ENCODE peak calls at places on chromosomes 3 and 15, in four cellular contexts. Q, V, M and A are unnamed samples.

GRCh38 chr15:92808611-92809063 is 91.5 kb upstream of the CHD2 start:
- DNase-seq in M (peak; percentile 43), Q (no peak), V (no peak), A (peak; percentile 77)

GRCh38 chr15:70265986-70266385 is 168.3 kb upstream of the TLE3 start:
- DNase-seq in Q (no peak), V (no peak), M (no peak), A (no peak)

GRCh38 chr3:115876860-115877646 is 253.7 kb downstream of the GAP43 start:
- DNase-seq in M (no peak), V (no peak), Q (no peak), A (peak; percentile 35)

GRCh38 chr3:128727996-128728395 is 2.0 kb downstream of the RAB7A start:
- DNase-seq in V (no peak), M (no peak), Q (no peak), A (no peak)

GRCh38 chr15:68208641-68209240 is 3.6 kb upstream of the CALML4 start:
- DNase-seq in M (no peak), Q (no peak), V (no peak), A (no peak)

GRCh38 chr3:60841355-60841754 is 409.9 kb downstream of the FHIT start:
- DNase-seq in M (no peak), Q (no peak), V (no peak), A (peak; percentile 33)

GRCh38 chr15:53694534-53694874 is 65.0 kb downstream of the WDR72 start:
- DNase-seq in Q (no peak), M (no peak), V (no peak), A (no peak)

GRCh38 chr3:43366466-43366865 is 80.1 kb downstream of the SNRK start:
- DNase-seq in V (no peak), M (no peak), Q (no peak), A (no peak)

GRCh38 chr3:159616234-159616825 is 372.3 kb upstream of the IL12A start:
- DNase-seq in V (peak; percentile 46), Q (no peak), M (peak; percentile 68), A (peak; percentile 70)

GRCh38 chr15:82810863-82811421 is 1.5 kb downstream of the WHAMM start:
- DNase-seq in M (no peak), Q (no peak), V (no peak), A (no peak)

GRCh38 chr15:59420986-59421618 is 16.9 kb upstream of the FAM81A start:
- DNase-seq in M (peak; percentile 55), Q (peak; percentile 50), V (peak; percentile 73), A (peak; percentile 87)

GRCh38 chr3:11423868-11424267 is 151.7 kb downstream of the ATG7 start:
- DNase-seq in V (no peak), M (no peak), Q (no peak), A (no peak)

GRCh38 chr15:100723323-100723801 is 121.0 kb downstream of the ASB7 start:
- DNase-seq in V (no peak), Q (no peak), M (no peak), A (no peak)

GRCh38 chr15:99454941-99455795 is 110.6 kb upstream of the MEF2A start:
- DNase-seq in Q (no peak), M (peak; percentile 98), V (no peak), A (peak; percentile 25)

GRCh38 chr3:137768361-137769320 is 4.5 kb downstream of the SOX14 start:
- DNase-seq in V (peak; percentile 72), M (no peak), Q (no peak), A (peak; percentile 64)

GRCh38 chr3:77514766-77515165 is 474.9 kb downstream of the ROBO2 start:
- DNase-seq in Q (no peak), M (no peak), V (no peak), A (no peak)

GRCh38 chr3:59758672-59759071 is 708.8 kb upstream of the CFAP20DC start:
- DNase-seq in M (no peak), V (no peak), Q (no peak), A (no peak)

GRCh38 chr3:71247221-71247947 is 336.1 kb downstream of the FOXP1 start:
- DNase-seq in V (peak; percentile 75), Q (no peak), M (peak; percentile 67), A (peak; percentile 94)

GRCh38 chr3:37992271-37993066 is 1.9 kb downstream of the VILL start:
- DNase-seq in M (no peak), V (no peak), Q (no peak), A (peak; percentile 36)

DNA sequence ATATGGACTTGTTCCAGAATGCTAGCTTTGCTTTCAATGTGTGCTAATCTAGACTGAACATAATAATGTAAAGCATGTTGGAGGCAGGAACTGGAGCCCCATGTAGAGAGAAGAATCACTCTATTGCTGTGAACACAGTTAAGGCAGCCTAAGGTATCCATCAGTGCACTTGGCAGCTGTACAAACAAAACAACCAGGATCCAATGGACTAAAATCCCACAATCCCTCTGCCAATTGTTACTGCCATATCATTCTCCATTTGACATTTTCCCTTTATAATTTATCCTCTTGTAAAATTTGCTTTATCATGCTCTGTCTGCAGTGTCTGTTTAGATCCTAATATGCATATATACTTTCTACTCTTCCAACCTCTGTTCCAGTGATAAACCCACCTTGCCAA is 756.8 kb upstream of the LMCD1 start:
- DNase-seq in Q (no peak), V (no peak), M (no peak), A (no peak)
- H3K23ac ChIP-seq in Q (no peak overlapping the region), V (no peak overlapping the region), M (no peak overlapping the region), A (no peak overlapping the region)

GRCh38 chr15:34359416-34359815 is 7.6 kb downstream of the LPCAT4 start:
- DNase-seq in Q (no peak), V (no peak), M (no peak), A (no peak)
- H3K56ac ChIP-seq in Q (no peak overlapping the region), V (no peak overlapping the region), M (no peak overlapping the region), A (no peak overlapping the region)

DNA sequence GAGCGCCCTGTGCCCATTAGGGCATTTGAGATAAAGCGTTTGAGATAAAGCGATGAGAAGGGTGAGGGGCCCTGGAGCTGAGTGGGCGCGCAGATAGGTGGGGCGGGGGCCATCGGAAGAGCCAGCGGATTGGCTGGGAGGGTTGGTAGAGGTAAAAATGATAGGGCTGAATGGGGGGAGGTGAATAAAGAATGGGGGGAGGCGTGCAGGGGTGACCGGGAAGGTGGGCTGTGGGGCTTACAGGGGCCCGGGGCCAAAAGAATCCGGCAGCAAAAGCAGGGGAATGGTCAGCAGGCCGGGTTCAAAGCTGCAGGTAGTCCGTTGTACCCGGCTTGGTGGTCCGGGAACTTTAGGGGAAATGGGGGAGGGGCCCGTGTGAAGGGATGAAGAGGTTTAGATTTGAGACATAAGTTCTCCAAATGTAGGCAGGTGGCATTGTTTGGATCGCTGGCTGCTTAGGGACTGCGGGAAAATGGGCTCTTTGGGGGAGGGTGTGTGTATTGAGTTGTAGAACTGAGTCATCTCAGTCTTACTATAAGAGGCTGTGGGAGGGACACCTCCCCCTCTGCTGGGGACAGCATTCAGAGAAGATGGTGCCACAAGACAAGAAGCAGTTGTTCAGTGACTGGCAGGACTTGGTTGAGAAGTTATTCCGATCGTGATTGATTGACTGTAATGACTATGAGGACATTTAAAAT is 623 bp downstream of the ARID3B start:
- DNase-seq in V (peak; percentile 46), Q (no peak), M (peak; percentile 78), A (peak; percentile 91)
- H4K8ac ChIP-seq in V (no peak overlapping the region), Q (peak overlapping the region; percentile 3), M (no peak overlapping the region), A (peak overlapping the region; percentile 59)

DNA sequence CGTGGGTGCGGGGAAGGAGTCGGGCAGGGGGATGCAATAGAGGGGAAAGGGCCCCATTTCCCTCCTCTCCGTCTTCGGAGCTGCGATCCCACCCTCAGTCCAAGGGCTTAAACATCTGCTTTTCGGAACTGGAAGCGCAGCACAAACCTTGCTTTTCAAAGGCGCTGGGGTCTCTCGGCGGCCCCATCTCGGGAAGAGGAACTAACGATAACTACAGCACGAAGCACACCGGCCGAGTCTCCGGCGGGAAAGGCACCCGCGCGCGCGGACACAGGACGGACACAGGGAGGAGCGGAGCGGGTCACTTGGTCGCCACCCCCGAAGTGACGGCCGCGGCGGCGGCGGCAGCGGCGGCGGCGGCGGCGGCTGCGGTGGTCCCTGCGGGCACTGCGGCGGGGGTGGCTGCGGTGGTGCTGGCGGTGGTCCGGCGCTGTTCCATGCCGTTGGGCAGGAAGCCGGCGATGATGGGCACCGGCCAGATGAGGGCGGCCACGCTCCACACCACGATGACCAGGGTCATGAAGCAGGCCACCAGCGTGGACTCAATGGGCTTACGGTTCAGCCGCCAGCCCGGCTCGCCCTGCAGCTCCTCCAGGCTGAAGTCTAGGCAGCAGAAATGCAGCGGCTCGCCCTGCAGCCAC is 1.1 kb downstream of the TMEM158 start:
- DNase-seq in Q (peak; percentile 31), M (peak; percentile 78), V (peak; percentile 82), A (peak; percentile 89)
- H3K23ac ChIP-seq in Q (no peak overlapping the region), M (peak overlapping the region; percentile 91), V (no peak overlapping the region), A (peak overlapping the region; percentile 66)

GRCh38 chr3:27900316-27900715 is 178.2 kb upstream of the EOMES start:
- DNase-seq in V (no peak), Q (no peak), M (no peak), A (no peak)
- H3K56ac ChIP-seq in V (no peak overlapping the region), Q (no peak overlapping the region), M (no peak overlapping the region), A (no peak overlapping the region)

GRCh38 chr3:155497930-155498647 is 204.6 kb upstream of the STRIT1 start:
- DNase-seq in V (no peak), M (peak; percentile 50), Q (no peak), A (no peak)
- H4K8ac ChIP-seq in V (no peak overlapping the region), M (no peak overlapping the region), Q (no peak overlapping the region), A (no peak overlapping the region)

GRCh38 chr15:40902605-40903561 is 8.6 kb downstream of the VPS18 start:
- DNase-seq in V (no peak), Q (no peak), M (no peak), A (no peak)
- H3K23ac ChIP-seq in V (no peak overlapping the region), Q (no peak overlapping the region), M (no peak overlapping the region), A (no peak overlapping the region)

GRCh38 chr3:112497897-112498548 is 1.2 kb downstream of the BTLA start:
- DNase-seq in Q (no peak), M (no peak), V (no peak), A (no peak)
- H3K56ac ChIP-seq in Q (no peak overlapping the region), M (no peak overlapping the region), V (no peak overlapping the region), A (no peak overlapping the region)